ENCODE peak calls at places on chromosomes 2 and 18, in six cellular contexts. X, P, O, S, J and Y are unnamed samples.

GRCh38 chr2:175063741-175064140 is 58.6 kb upstream of the CHN1 start:
- DNase-seq in X (no peak), P (no peak), O (no peak), S (no peak), J (no peak), Y (no peak)

GRCh38 chr2:60446413-60447358 is 106.8 kb downstream of the BCL11A start:
- DNase-seq in X (no peak), P (peak), O (no peak), S (no peak), J (no peak), Y (no peak)

GRCh38 chr2:188142636-188143035 is 149.0 kb upstream of the GULP1 start:
- DNase-seq in X (no peak), P (no peak), O (no peak), S (peak), J (no peak), Y (no peak)

GRCh38 chr2:223954401-223954800 is 2.9 kb upstream of the MRPL44 start:
- DNase-seq in X (no peak), P (no peak), O (no peak), S (peak), J (no peak), Y (no peak)

GRCh38 chr2:152730591-152731333 is 12.3 kb downstream of the ARL6IP6 start:
- DNase-seq in X (no peak), P (no peak), O (no peak), S (peak), J (no peak), Y (no peak)

GRCh38 chr2:85734942-85735608 is 18.7 kb upstream of the ATOH8 start:
- DNase-seq in X (no peak), P (no peak), O (no peak), S (peak), J (no peak), Y (no peak)

GRCh38 chr18:36544036-36544725 is 246.7 kb downstream of the FHOD3 start:
- DNase-seq in X (no peak), P (no peak), O (no peak), S (no peak), J (no peak), Y (no peak)

GRCh38 chr2:64698668-64699444 is 45.1 kb upstream of the SERTAD2 start:
- DNase-seq in X (peak), P (peak), O (no peak), S (peak), J (no peak), Y (no peak)

GRCh38 chr2:3174626-3175567 is 202.7 kb downstream of the EIPR1 start:
- DNase-seq in X (no peak), P (no peak), O (no peak), S (no peak), J (no peak), Y (no peak)

GRCh38 chr18:46677609-46678470 is 20.8 kb upstream of the LOXHD1 start:
- DNase-seq in X (no peak), P (no peak), O (no peak), S (no peak), J (no peak), Y (no peak)

GRCh38 chr2:120620025-120620793 is 115.5 kb upstream of the GLI2 start:
- DNase-seq in X (no peak), P (no peak), O (no peak), S (peak), J (no peak), Y (no peak)

GRCh38 chr2:12119841-12120240 is 373.4 kb downstream of the LPIN1 start:
- DNase-seq in X (no peak), P (no peak), O (no peak), S (peak), J (no peak), Y (no peak)

GRCh38 chr18:8960740-8961657 is 141.5 kb upstream of the NDUFV2 start:
- DNase-seq in X (peak), P (no peak), O (no peak), S (peak), J (no peak), Y (no peak)

GRCh38 chr2:173940208-173941020 is 24.8 kb downstream of the SP3 start:
- DNase-seq in X (no peak), P (no peak), O (no peak), S (no peak), J (no peak), Y (no peak)

GRCh38 chr2:59182249-59182648 is 941.1 kb upstream of the FANCL start:
- DNase-seq in X (peak), P (no peak), O (no peak), S (no peak), J (peak), Y (no peak)
- TF ChIP-seq CTCF in X (peak), P (peak), O (no peak), S (no peak), J (peak), Y (no peak)

DNA sequence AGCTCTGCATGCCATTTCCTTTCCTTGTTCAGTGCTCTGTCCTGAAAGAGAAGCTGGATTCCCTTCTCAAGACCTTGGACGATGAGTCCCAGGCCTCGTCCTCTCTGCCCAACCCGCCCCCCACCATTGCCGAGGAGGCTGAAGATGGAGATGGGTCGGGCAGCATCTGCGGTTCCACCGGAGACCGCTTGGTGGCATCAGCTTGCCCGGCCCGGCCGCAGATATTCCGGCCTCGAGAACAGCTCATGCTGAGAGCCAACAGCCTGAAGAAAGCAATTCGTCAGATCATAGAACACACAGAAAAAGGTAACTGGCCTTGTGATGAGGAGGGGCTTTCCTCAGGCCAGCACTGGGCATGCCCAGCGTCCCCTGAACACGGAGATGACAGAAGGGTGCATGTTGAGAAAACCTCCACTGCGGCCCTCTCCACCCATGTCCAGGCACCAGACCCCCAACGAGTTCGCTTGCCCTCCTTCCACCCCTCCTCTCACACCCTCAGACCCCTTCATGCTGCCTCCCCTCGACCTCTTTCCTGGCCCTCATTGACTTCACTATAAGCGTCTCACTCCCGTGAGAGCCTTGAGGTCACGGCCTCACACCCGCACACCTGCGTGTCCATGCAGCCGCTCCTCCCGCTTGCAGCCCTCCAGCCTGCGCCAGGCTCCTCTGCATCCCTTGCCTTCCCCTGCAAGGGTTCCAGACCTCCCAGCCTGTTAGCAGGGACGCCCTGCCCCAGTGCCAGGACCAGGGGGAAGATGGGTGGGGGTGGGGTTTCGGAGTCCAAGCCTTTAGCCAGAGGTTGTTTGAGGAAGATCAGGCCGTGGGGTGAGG is 95.0 kb downstream of the DGKD start:
- DNase-seq in X (peak), P (peak), O (no peak), S (peak), J (peak), Y (no peak)
- TF ChIP-seq CTCF in X (peak), P (no peak), O (no peak), S (peak), J (peak), Y (no peak)

GRCh38 chr2:105243961-105244360 is 2.4 kb downstream of the GPR45 start:
- DNase-seq in X (no peak), P (no peak), O (no peak), S (no peak), J (peak), Y (no peak)
- TF ChIP-seq CTCF in X (no peak), P (no peak), O (no peak), S (peak), J (peak), Y (no peak)

GRCh38 chr2:219280682-219281081 is 1.5 kb downstream of the DNAJB2 start:
- DNase-seq in X (no peak), P (no peak), O (no peak), S (no peak), J (no peak), Y (no peak)

GRCh38 chr2:219277703-219278654 is 1.2 kb upstream of the DNAJB2 start:
- DNase-seq in X (peak), P (peak), O (peak), S (peak), J (peak), Y (peak)

GRCh38 chr2:219279916-219280516 is 850 bp downstream of the DNAJB2 start:
- DNase-seq in X (peak), P (peak), O (no peak), S (no peak), J (no peak), Y (no peak)

GRCh38 chr2:219278655-219279150 is 463 bp upstream of the DNAJB2 start:
- DNase-seq in X (no peak), P (peak), O (no peak), S (no peak), J (no peak), Y (no peak)

GRCh38 chr2:219279151-219279915 is at the start of gene DNAJB2:
- DNase-seq in X (peak), P (peak), O (peak), S (peak), J (peak), Y (peak)
- TF ChIP-seq CTCF in X (peak), P (no peak), O (no peak), S (peak), J (no peak), Y (no peak)